ENCODE peak calls at places on chromosomes 2 and 18, in five cellular contexts. S is K562, J is GM12878, O is HepG2, E is H1. F is an unnamed sample.

GRCh38 chr18:63063171-63063570 is 256.4 kb downstream of the BCL2 start:
- DNase-seq in S (no peak), J (no peak), O (no peak), E (no peak), F (no peak)

GRCh38 chr2:130726614-130727180 is 2.2 kb upstream of the GPR148 start:
- DNase-seq in S (no peak), J (no peak), O (no peak), E (peak), F (no peak)

GRCh38 chr2:239193426-239193825 is 207.4 kb downstream of the HDAC4 start:
- DNase-seq in S (no peak), J (no peak), O (no peak), E (peak), F (no peak)

GRCh38 chr18:45849529-45849928 is 24.1 kb downstream of the SIGLEC15 start:
- DNase-seq in S (no peak), J (peak), O (no peak), E (no peak), F (no peak)

GRCh38 chr2:45616663-45617411 is 5.8 kb upstream of the SRBD1 start:
- DNase-seq in S (no peak), J (no peak), O (no peak), E (no peak), F (no peak)

GRCh38 chr2:95053543-95053942 is 28.0 kb downstream of the MAL start:
- DNase-seq in S (no peak), J (no peak), O (peak), E (peak), F (no peak)

GRCh38 chr2:30178618-30179404 is 32.0 kb downstream of the YPEL5 start:
- DNase-seq in S (peak), J (no peak), O (no peak), E (no peak), F (no peak)

GRCh38 chr18:50869150-50869549 is 9.8 kb upstream of the ME2 start:
- DNase-seq in S (no peak), J (no peak), O (no peak), E (no peak), F (no peak)

GRCh38 chr2:235238537-235238936 is 255.3 kb upstream of the AGAP1 start:
- DNase-seq in S (no peak), J (no peak), O (no peak), E (no peak), F (no peak)

GRCh38 chr18:55515946-55516710 is 71.9 kb downstream of the TCF4 start:
- DNase-seq in S (no peak), J (no peak), O (no peak), E (no peak), F (no peak)

DNA sequence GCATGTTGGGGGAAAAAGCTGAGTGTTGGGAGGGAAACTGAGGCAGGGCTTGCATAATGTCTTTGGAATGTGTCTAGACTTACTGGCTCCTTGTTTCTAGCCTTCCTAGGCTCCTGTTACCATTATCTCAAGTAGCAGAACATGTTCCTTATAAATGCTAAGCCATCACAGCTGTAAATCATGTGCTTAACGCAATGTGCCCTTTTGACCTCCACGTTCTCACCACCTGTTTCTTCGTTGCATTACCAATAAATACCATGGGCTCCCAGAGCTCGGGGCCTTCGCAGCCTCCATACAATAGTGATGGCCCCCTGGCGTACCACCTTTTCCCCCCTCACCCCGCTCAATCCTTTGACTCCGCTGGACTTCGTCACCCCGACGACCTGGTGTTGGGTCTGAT is 54.0 kb upstream of the CWC22 start:
- DNase-seq in S (no peak), J (no peak), O (no peak), E (no peak), F (no peak)
- TF ChIP-seq YY1 in S (no peak), J (no peak), O (no peak), E (no peak), F (no peak)

DNA sequence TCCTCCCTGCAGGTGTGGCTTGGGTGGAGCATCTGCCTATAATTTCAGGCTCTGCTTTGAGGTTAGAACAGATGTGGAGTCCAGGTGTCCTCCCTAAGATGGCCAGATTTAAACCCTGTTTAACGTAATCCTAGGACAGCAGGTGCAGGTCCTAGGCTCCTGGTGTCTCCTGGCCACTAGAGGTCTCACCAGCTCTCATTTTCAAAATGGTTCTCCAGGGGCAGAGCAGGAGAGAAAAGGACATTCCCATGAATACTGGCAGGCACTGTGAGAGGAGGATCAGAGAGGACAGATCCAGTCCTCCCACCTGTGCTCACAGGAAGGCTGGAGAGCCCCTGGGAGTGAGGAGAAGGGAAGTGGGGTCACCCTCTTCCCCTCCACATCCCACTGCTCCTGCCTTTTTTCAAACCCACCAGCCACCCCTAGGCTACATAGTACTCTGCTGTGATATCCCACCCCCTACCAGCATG is 100.6 kb upstream of the SMAD2 start:
- DNase-seq in S (peak), J (no peak), O (peak), E (peak), F (peak)
- TF ChIP-seq SRF in S (no peak), J (no peak), O (no peak), E (no peak), F (no peak)

DNA sequence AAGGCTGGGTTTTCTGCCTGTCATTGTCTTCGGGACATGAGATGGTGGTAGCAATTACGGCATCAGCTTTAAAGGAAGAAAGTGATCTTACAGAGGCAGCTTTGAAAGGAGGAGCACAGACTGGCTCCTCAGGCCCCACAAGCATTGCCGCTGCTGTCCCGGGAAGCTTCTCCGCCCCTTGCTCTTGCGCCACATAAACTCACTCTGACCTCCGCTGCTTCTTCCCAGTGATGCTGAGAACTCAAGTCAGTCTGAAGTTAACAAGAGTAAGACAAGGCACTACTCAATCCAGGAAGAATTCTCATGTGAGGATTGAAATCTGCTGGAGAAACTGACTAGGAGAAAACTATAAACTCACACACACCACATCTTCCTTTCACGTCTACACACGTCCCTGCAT is 112.4 kb upstream of the RIOK3 start:
- DNase-seq in S (no peak), J (no peak), O (no peak), E (no peak), F (no peak)
- TF ChIP-seq YY1 in S (no peak), J (no peak), O (no peak), E (no peak), F (no peak)

GRCh38 chr2:36620321-36620720 is 22.4 kb upstream of the FEZ2 start:
- DNase-seq in S (no peak), J (no peak), O (no peak), E (no peak), F (no peak)

GRCh38 chr2:36613801-36614200 is 15.8 kb upstream of the FEZ2 start:
- DNase-seq in S (no peak), J (no peak), O (no peak), E (no peak), F (no peak)

GRCh38 chr2:36615214-36615613 is 17.2 kb upstream of the FEZ2 start:
- DNase-seq in S (peak), J (no peak), O (no peak), E (no peak), F (no peak)

GRCh38 chr2:36616947-36617346 is 19.0 kb upstream of the FEZ2 start:
- DNase-seq in S (no peak), J (no peak), O (no peak), E (no peak), F (no peak)

DNA sequence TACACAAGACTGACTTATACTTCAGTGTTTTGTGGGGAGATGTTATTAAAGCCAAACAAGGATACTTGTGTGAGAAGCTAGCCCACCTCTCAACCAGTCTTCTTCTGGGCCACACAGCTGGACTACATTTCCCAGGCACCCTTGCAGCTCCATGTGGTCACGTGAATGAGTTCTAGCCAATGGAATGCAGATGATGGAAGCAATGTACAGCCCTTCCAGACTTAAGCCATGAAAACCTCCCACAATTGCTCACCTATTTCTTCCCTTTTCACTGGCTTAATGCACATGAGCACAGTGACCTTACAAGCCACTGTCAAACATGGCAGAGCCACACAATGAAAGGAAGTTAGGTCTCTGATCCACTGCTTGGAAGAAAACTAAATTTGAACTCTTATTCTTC is 20.4 kb upstream of the FEZ2 start:
- DNase-seq in S (peak), J (peak), O (peak), E (peak), F (peak)
- TF ChIP-seq SRF in S (no peak), J (no peak), O (no peak), E (no peak), F (no peak)

GRCh38 chr2:100321181-100321880 is 970 bp downstream of the LONRF2 start:
- DNase-seq in S (peak), J (no peak), O (no peak), E (peak), F (no peak)
- TF ChIP-seq YY1 in S (no peak), J (no peak), O (no peak), E (no peak), F (no peak)

GRCh38 chr2:228589115-228589514 is 407.6 kb upstream of the SPHKAP start:
- DNase-seq in S (no peak), J (no peak), O (no peak), E (no peak), F (no peak)
- TF ChIP-seq SRF in S (no peak), J (no peak), O (no peak), E (no peak), F (no peak)

GRCh38 chr2:10001551-10001950 is 41.8 kb upstream of the KLF11 start:
- DNase-seq in S (no peak), J (no peak), O (no peak), E (no peak), F (no peak)

GRCh38 chr2:10000541-10000940 is 42.8 kb upstream of the KLF11 start:
- DNase-seq in S (no peak), J (no peak), O (no peak), E (no peak), F (no peak)

GRCh38 chr2:9999693-10000092 is 43.7 kb upstream of the KLF11 start:
- DNase-seq in S (no peak), J (no peak), O (no peak), E (no peak), F (no peak)

GRCh38 chr2:9997936-9998335 is 45.4 kb upstream of the KLF11 start:
- DNase-seq in S (no peak), J (no peak), O (no peak), E (no peak), F (no peak)

DNA sequence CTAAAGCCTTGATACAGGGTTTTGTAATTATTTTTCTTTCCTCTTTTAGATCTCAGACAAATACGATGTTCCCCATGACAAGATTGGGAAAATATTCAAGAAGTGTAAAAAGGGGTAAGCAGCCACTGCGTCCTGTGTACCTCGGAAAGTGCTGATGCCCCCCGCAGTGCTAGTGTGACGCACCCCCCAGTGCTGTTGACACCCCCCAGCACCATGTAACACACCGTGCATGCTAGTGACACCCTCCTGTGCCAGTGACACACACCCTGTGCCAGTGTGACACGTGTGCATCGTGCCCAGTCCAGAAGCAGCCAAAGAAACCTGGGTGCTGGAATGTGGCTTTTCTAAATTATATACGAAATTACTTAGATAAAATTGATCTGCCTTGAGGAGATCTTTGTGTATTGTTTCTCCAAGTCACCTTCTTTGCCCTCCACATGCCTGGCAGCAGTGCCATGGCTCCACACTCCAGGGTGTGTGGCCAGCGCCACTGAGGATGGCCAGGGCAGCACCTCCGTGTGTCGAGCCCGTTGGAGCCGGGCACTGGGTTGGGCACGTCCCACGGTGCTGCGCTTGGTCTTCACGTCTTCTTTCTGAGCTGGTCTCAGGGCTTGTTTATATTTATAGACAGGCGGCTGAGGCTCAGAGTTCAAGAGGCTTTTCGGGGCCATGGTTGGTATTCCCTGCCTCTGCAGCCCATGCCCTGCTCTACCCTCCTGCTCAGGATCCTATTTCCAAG is 44.3 kb upstream of the KLF11 start:
- DNase-seq in S (no peak), J (no peak), O (no peak), E (no peak), F (no peak)
- TF ChIP-seq YY1 in S (no peak), J (no peak), O (no peak), E (no peak), F (no peak)

DNA sequence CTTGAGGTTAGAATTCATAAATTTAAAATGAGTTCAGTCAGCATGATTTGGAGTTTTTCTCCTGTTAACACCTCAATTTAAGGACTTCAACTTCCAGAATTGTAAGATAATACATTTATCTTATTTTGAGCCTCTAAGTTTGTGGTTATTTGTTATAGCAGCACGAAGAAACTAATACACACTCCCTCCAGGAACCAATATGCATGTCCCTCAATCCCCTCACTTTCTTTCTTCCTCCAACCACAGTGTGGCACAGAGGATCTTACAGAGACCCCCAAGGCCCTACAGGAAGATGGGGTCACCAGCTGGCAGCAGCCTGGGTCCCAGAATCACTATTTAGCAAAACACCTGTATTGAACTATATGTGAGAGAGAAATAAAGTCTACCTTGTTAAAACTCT is 242.0 kb downstream of the RAD51AP2 start:
- DNase-seq in S (no peak), J (no peak), O (no peak), E (no peak), F (no peak)
- TF ChIP-seq SRF in S (no peak), J (no peak), O (no peak), E (no peak), F (no peak)

GRCh38 chr2:232973796-232974195 is 39.3 kb downstream of the NGEF start:
- DNase-seq in S (no peak), J (no peak), O (no peak), E (no peak), F (no peak)
- TF ChIP-seq YY1 in S (no peak), J (no peak), O (no peak), E (no peak), F (no peak)